ENCODE peak calls at places on chromosome 13, in five cellular contexts. One of them, this sample, is unnamed.

GRCh38 chr13:103539265-103539664 is 473.0 kb upstream of the SLC10A2 start:
- DNase-seq in OCI-LY7: no peak
- DNase-seq in PC-3: no peak
- DNase-seq in AG09309: no peak
- DNase-seq in fibroblast of lung: no peak
- DNase-seq in this sample: no peak

GRCh38 chr13:113176292-113176691 is 17.8 kb downstream of the PROZ start:
- DNase-seq in PC-3: no peak
- DNase-seq in fibroblast of lung: no peak
- DNase-seq in OCI-LY7: no peak
- DNase-seq in AG09309: no peak
- DNase-seq in this sample: no peak

GRCh38 chr13:101035119-101035620 is 360.6 kb upstream of the TMTC4 start:
- DNase-seq in OCI-LY7: no peak
- DNase-seq in AG09309: no peak
- DNase-seq in PC-3: no peak
- DNase-seq in fibroblast of lung: no peak
- DNase-seq in this sample: no peak

GRCh38 chr13:111916201-111916600 is 150.7 kb upstream of the SOX1 start:
- DNase-seq in PC-3: no peak
- DNase-seq in fibroblast of lung: no peak
- DNase-seq in OCI-LY7: no peak
- DNase-seq in AG09309: no peak
- DNase-seq in this sample: no peak

GRCh38 chr13:89846890-89847585 is 1500.4 kb upstream of the MIR17HG start:
- DNase-seq in fibroblast of lung: peak
- DNase-seq in PC-3: peak
- DNase-seq in AG09309: no peak
- DNase-seq in OCI-LY7: no peak
- DNase-seq in this sample: no peak

GRCh38 chr13:48580185-48580803 is 47.4 kb upstream of the RCBTB2 start:
- DNase-seq in fibroblast of lung: peak
- DNase-seq in OCI-LY7: peak
- DNase-seq in PC-3: peak
- DNase-seq in AG09309: no peak
- DNase-seq in this sample: no peak

GRCh38 chr13:73259061-73259908 is 200.5 kb downstream of the KLF5 start:
- DNase-seq in PC-3: no peak
- DNase-seq in AG09309: peak
- DNase-seq in fibroblast of lung: peak
- DNase-seq in OCI-LY7: no peak
- DNase-seq in this sample: no peak

GRCh38 chr13:24516919-24517318 is 4.3 kb upstream of the PARP4 start:
- DNase-seq in AG09309: no peak
- DNase-seq in OCI-LY7: no peak
- DNase-seq in fibroblast of lung: no peak
- DNase-seq in PC-3: no peak
- DNase-seq in this sample: no peak

GRCh38 chr13:44801990-44802389 is 187.3 kb downstream of the NUFIP1 start:
- DNase-seq in fibroblast of lung: peak
- DNase-seq in PC-3: peak
- DNase-seq in OCI-LY7: no peak
- DNase-seq in AG09309: peak
- DNase-seq in this sample: peak

DNA sequence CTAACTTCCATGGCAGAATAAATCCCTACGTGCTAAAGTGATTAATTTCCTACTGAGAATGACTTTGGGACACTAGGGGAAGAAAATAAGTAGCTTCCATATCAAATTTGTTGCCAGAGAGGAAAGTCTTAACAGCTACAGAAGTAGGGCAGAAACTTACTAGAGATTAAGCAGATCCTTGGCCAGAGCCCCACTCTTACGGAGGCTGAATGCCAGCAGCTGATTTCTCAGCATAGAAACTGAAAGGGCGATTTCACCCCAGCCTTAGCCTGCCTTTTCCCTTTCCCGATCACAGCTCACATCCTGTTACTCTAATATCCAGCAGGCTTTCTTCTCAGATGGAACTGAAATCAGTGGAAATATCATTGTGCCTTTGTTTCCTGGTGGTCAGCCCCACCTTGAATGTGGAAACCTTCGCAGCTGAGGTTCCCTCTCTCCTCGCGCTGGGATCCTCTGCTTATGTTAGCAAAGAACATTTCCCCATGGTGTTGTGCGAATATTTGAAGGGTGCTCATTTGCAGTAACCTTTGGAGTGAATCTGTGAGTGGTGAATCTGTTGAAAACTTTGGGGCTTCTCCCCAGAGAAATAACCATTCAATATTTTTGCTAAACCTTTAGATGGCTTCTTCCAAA is 8.4 kb downstream of the FAM124A start:
- DNase-seq in AG09309: peak
- DNase-seq in fibroblast of lung: peak
- DNase-seq in PC-3: no peak
- DNase-seq in OCI-LY7: no peak
- DNase-seq in this sample: peak
- H3K4me3 ChIP-seq in AG09309: no peak
- H3K4me3 ChIP-seq in fibroblast of lung: peak
- H3K4me3 ChIP-seq in PC-3: no peak
- H3K4me3 ChIP-seq in OCI-LY7: no peak
- H3K4me3 ChIP-seq in this sample: peak

GRCh38 chr13:95153647-95154405 is 147.4 kb downstream of the ABCC4 start:
- DNase-seq in AG09309: no peak
- DNase-seq in OCI-LY7: no peak
- DNase-seq in PC-3: peak
- DNase-seq in fibroblast of lung: peak
- DNase-seq in this sample: no peak

GRCh38 chr13:95156208-95156607 is 145.0 kb downstream of the ABCC4 start:
- DNase-seq in OCI-LY7: no peak
- DNase-seq in fibroblast of lung: peak
- DNase-seq in AG09309: no peak
- DNase-seq in PC-3: peak
- DNase-seq in this sample: no peak

GRCh38 chr13:95155093-95155492 is 146.2 kb downstream of the ABCC4 start:
- DNase-seq in OCI-LY7: no peak
- DNase-seq in PC-3: peak
- DNase-seq in AG09309: no peak
- DNase-seq in fibroblast of lung: no peak
- DNase-seq in this sample: no peak

GRCh38 chr13:95155504-95155903 is 145.7 kb downstream of the ABCC4 start:
- DNase-seq in AG09309: no peak
- DNase-seq in fibroblast of lung: no peak
- DNase-seq in OCI-LY7: no peak
- DNase-seq in PC-3: no peak
- DNase-seq in this sample: no peak

DNA sequence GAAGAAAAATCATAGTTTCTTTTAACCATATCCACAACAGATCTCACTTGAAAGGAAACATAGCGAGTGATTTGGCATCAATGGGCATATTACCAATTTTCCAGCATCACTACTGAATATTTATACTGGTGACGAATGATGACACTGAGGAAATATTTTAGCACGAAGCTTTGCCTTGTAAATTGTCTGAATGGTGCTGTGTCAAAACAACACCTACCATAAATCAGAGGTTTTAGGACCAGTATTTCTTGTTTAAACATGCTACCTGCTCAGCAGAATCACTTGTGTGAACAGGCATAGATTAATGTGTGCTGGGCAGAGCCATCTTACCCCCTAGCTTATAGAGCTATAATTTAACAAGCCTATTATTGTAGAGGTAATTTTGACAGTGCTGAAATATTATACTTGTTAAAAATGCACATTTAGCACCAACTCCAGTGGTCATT is 146.8 kb downstream of the ABCC4 start:
- DNase-seq in PC-3: peak
- DNase-seq in OCI-LY7: no peak
- DNase-seq in AG09309: no peak
- DNase-seq in fibroblast of lung: peak
- DNase-seq in this sample: no peak
- TF ChIP-seq CTCF in PC-3: no peak
- TF ChIP-seq CTCF in OCI-LY7: no peak
- TF ChIP-seq CTCF in AG09309: no peak
- TF ChIP-seq CTCF in fibroblast of lung: no peak
- TF ChIP-seq CTCF in this sample: no peak

DNA sequence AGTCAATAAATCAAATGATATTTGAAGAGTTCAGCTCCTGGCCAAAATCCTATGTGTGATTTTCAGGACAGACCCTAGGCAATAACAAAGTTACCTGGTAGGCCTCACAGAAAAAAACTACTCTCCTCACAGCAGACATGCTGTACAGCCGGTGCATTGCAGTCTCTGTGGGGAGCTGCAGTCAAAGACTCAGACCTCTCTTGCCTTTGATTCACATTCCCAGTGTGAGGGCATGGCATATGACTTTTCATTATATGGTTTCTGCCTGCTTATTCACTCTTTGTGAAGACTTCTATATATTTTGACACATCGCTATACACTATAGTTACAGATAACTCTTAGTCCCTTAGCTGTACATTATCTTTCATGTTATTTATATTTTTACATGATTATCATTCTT is 2684.3 kb upstream of the PCDH20 start:
- DNase-seq in fibroblast of lung: no peak
- DNase-seq in OCI-LY7: no peak
- DNase-seq in AG09309: no peak
- DNase-seq in PC-3: no peak
- DNase-seq in this sample: no peak
- H3K4me3 ChIP-seq in fibroblast of lung: no peak
- H3K4me3 ChIP-seq in OCI-LY7: no peak
- H3K4me3 ChIP-seq in AG09309: no peak
- H3K4me3 ChIP-seq in PC-3: no peak
- H3K4me3 ChIP-seq in this sample: no peak

GRCh38 chr13:91375119-91375729 is 23.2 kb upstream of the GPC5 start:
- DNase-seq in OCI-LY7: peak
- DNase-seq in AG09309: no peak
- DNase-seq in PC-3: peak
- DNase-seq in fibroblast of lung: peak
- DNase-seq in this sample: no peak
- TF ChIP-seq CTCF in OCI-LY7: no peak
- TF ChIP-seq CTCF in AG09309: peak
- TF ChIP-seq CTCF in PC-3: peak
- TF ChIP-seq CTCF in fibroblast of lung: peak
- TF ChIP-seq CTCF in this sample: peak

DNA sequence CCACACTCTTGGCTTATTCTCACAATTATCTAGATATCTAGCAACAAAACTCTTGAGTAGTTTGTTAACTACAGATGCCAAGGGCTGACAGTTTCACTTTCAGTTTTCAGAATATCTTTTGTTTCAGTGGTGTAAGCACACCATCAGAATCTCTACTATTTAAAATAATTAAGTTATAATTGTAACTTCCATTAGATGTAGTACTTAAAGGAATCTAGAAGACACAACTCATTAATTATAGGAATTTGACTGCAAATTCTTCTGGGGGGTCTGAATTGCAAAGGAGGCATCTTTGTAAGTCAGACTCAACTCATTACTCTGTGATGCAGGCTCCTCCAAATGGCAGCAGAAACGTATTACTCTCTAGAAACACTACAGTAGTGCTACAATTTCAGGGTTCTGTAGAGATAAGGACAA is 44.9 kb upstream of the USPL1 start:
- DNase-seq in PC-3: peak
- DNase-seq in AG09309: no peak
- DNase-seq in OCI-LY7: peak
- DNase-seq in fibroblast of lung: peak
- DNase-seq in this sample: no peak
- H3K4me3 ChIP-seq in PC-3: peak
- H3K4me3 ChIP-seq in AG09309: peak
- H3K4me3 ChIP-seq in OCI-LY7: peak
- H3K4me3 ChIP-seq in fibroblast of lung: peak
- H3K4me3 ChIP-seq in this sample: peak